ENCODE peak calls at places on chromosomes 7 and 10, in ten cellular contexts. V, L, C, Z, N, G, T, P, B and Y are unnamed samples.

GRCh38 chr7:49776994-49777393 is 3.6 kb downstream of the VWC2 start:
- DNase-seq in V (no peak), L (no peak), C (no peak), Z (no peak), N (no peak), G (no peak), T (no peak), P (no peak), B (no peak), Y (no peak)

GRCh38 chr10:31317652-31318381 is 1.2 kb upstream of the ZEB1 start:
- DNase-seq in V (peak; percentile 63), L (no peak), C (no peak), Z (no peak), N (no peak), G (no peak), T (no peak), P (no peak), B (no peak), Y (no peak)

GRCh38 chr10:91635401-91636400 is 2.8 kb upstream of the PPP1R3C start:
- DNase-seq in V (no peak), L (peak; percentile 48), C (peak; percentile 25), Z (peak; percentile 63), N (peak; percentile 90), G (peak; percentile 89), T (peak; percentile 47), P (peak; percentile 82), B (peak; percentile 9), Y (peak; percentile 86)

GRCh38 chr7:6178273-6179029 is 94.0 kb downstream of the CYTH3 start:
- DNase-seq in V (no peak), L (no peak), C (no peak), Z (no peak), N (no peak), G (no peak), T (no peak), P (no peak), B (no peak), Y (no peak)

GRCh38 chr10:71761105-71761511 is 12.2 kb downstream of the VSIR start:
- DNase-seq in V (no peak), L (no peak), C (no peak), Z (no peak), N (peak; percentile 60), G (no peak), T (no peak), P (peak; percentile 33), B (no peak), Y (no peak)

GRCh38 chr7:120272896-120273475 is at the start of gene KCND2:
- DNase-seq in V (no peak), L (peak; percentile 56), C (no peak), Z (no peak), N (peak; percentile 4), G (peak; percentile 36), T (no peak), P (no peak), B (peak; percentile 40), Y (peak; percentile 26)

GRCh38 chr7:47290867-47291266 is 291.0 kb downstream of the TNS3 start:
- DNase-seq in V (no peak), L (no peak), C (no peak), Z (no peak), N (peak; percentile 8), G (no peak), T (no peak), P (no peak), B (no peak), Y (no peak)

GRCh38 chr7:66110861-66111260 is 3.8 kb upstream of the CRCP start:
- DNase-seq in V (no peak), L (no peak), C (no peak), Z (no peak), N (peak; percentile 98), G (no peak), T (peak; percentile 67), P (peak; percentile 98), B (no peak), Y (peak; percentile 97)

GRCh38 chr10:120586471-120586872 is 129.4 kb downstream of the PLPP4 start:
- DNase-seq in V (no peak), L (no peak), C (no peak), Z (no peak), N (peak; percentile 35), G (no peak), T (no peak), P (peak; percentile 50), B (no peak), Y (peak; percentile 22)

GRCh38 chr10:95208702-95209391 is 14.8 kb downstream of the ACSM6 start:
- DNase-seq in V (no peak), L (no peak), C (no peak), Z (peak; percentile 37), N (peak; percentile 69), G (no peak), T (no peak), P (peak; percentile 16), B (no peak), Y (no peak)

GRCh38 chr7:100583132-100584045 is 2.5 kb downstream of the LRCH4 start:
- DNase-seq in V (peak; percentile 56), L (peak; percentile 46), C (peak; percentile 74), Z (peak; percentile 97), N (peak; percentile 54), G (peak; percentile 81), T (no peak), P (peak; percentile 34), B (peak; percentile 36), Y (peak; percentile 51)

GRCh38 chr7:38451840-38452239 is 178.4 kb upstream of the TARP start:
- DNase-seq in V (no peak), L (no peak), C (no peak), Z (no peak), N (peak; percentile 18), G (peak; percentile 38), T (no peak), P (peak; percentile 43), B (peak; percentile 67), Y (peak; percentile 82)

GRCh38 chr10:8544057-8544380 is 489.5 kb downstream of the GATA3 start:
- DNase-seq in V (no peak), L (no peak), C (no peak), Z (no peak), N (no peak), G (no peak), T (no peak), P (no peak), B (no peak), Y (no peak)